ENCODE peak calls at places on chromosomes 6 and 20, in seven cellular contexts. P, X, Z, O, V, J and F are unnamed samples.
A peak's percentile ranks its signal among the peaks of the same experiment; 100 is the strongest.

GRCh38 chr6:169722362-169723199 is 1.7 kb downstream of the PHF10 start:
- DNase-seq in P (peak; percentile 42), X (no peak), Z (peak; percentile 88), O (peak; percentile 86), V (peak; percentile 55), J (peak; percentile 39), F (peak; percentile 48)

GRCh38 chr6:146472918-146473317 is 70.7 kb upstream of the RAB32 start:
- DNase-seq in P (no peak), X (no peak), Z (no peak), O (no peak), V (no peak), J (no peak), F (no peak)

GRCh38 chr6:127069659-127070279 is 48.7 kb upstream of the RSPO3 start:
- DNase-seq in P (no peak), X (no peak), Z (peak; percentile 45), O (peak; percentile 11), V (peak; percentile 51), J (no peak), F (peak; percentile 17)

GRCh38 chr6:30841644-30842504 is 42.4 kb upstream of the DDR1 start:
- DNase-seq in P (no peak), X (no peak), Z (peak; percentile 62), O (no peak), V (peak; percentile 54), J (no peak), F (no peak)

GRCh38 chr6:147676896-147677295 is 168.4 kb downstream of the SAMD5 start:
- DNase-seq in P (no peak), X (no peak), Z (no peak), O (no peak), V (no peak), J (no peak), F (no peak)

GRCh38 chr6:159874475-159874874 is 16.3 kb upstream of the MAS1 start:
- DNase-seq in P (peak; percentile 40), X (peak; percentile 19), Z (peak; percentile 13), O (no peak), V (peak; percentile 21), J (peak; percentile 69), F (peak; percentile 72)

GRCh38 chr6:16481680-16482079 is 243.3 kb downstream of the GMPR start:
- DNase-seq in P (no peak), X (no peak), Z (no peak), O (no peak), V (no peak), J (no peak), F (no peak)

GRCh38 chr6:126888727-126889725 is 229.4 kb upstream of the RSPO3 start:
- DNase-seq in P (no peak), X (no peak), Z (no peak), O (no peak), V (no peak), J (no peak), F (no peak)

GRCh38 chr20:49821381-49821780 is 8.8 kb downstream of the SLC9A8 start:
- DNase-seq in P (no peak), X (no peak), Z (no peak), O (no peak), V (no peak), J (no peak), F (no peak)

GRCh38 chr6:129859524-129859923 is 1.6 kb downstream of the TMEM244 start:
- DNase-seq in P (no peak), X (no peak), Z (peak; percentile 54), O (no peak), V (peak; percentile 76), J (no peak), F (no peak)

GRCh38 chr20:61977387-61977786 is 88.3 kb downstream of the TAF4 start:
- DNase-seq in P (no peak), X (no peak), Z (no peak), O (no peak), V (no peak), J (no peak), F (no peak)

GRCh38 chr20:53737404-53738038 is 143.9 kb upstream of the ZNF217 start:
- DNase-seq in P (no peak), X (no peak), Z (no peak), O (peak; percentile 5), V (no peak), J (no peak), F (no peak)

GRCh38 chr20:23205656-23206055 is 119.5 kb upstream of the CD93 start:
- DNase-seq in P (peak; percentile 77), X (no peak), Z (peak; percentile 9), O (no peak), V (peak; percentile 83), J (peak; percentile 70), F (peak; percentile 76)

GRCh38 chr20:38810926-38811325 is 5.4 kb downstream of the PPP1R16B start:
- DNase-seq in P (no peak), X (no peak), Z (no peak), O (no peak), V (no peak), J (no peak), F (no peak)

GRCh38 chr6:152087096-152087495 is 279.6 kb downstream of the ESR1 start:
- DNase-seq in P (no peak), X (no peak), Z (peak; percentile 30), O (peak; percentile 37), V (no peak), J (no peak), F (peak; percentile 46)

GRCh38 chr6:41209547-41209951 is 8.6 kb upstream of the TREML2 start:
- DNase-seq in P (no peak), X (no peak), Z (no peak), O (no peak), V (no peak), J (no peak), F (no peak)

GRCh38 chr20:5078399-5078958 is 41.3 kb downstream of the PCNA start:
- DNase-seq in P (peak; percentile 77), X (no peak), Z (peak; percentile 66), O (peak; percentile 17), V (peak; percentile 73), J (peak; percentile 22), F (no peak)

GRCh38 chr6:157339432-157339831 is 16.1 kb upstream of the TMEM242 start:
- DNase-seq in P (no peak), X (no peak), Z (no peak), O (no peak), V (no peak), J (no peak), F (no peak)

GRCh38 chr6:15628499-15629131 is 34.2 kb downstream of the DTNBP1 start:
- DNase-seq in P (no peak), X (peak; percentile 69), Z (peak; percentile 94), O (peak; percentile 71), V (peak; percentile 86), J (no peak), F (peak; percentile 75)

GRCh38 chr20:41177636-41178035 is 40.3 kb downstream of the PLCG1 start:
- DNase-seq in P (peak; percentile 71), X (peak; percentile 81), Z (peak; percentile 87), O (peak; percentile 79), V (peak; percentile 78), J (no peak), F (peak; percentile 91)

GRCh38 chr6:25366785-25367657 is 87.8 kb downstream of the CARMIL1 start:
- DNase-seq in P (no peak), X (no peak), Z (no peak), O (peak; percentile 41), V (no peak), J (no peak), F (no peak)

GRCh38 chr20:63750807-63751470 is 11.4 kb downstream of the SLC2A4RG start:
- DNase-seq in P (no peak), X (no peak), Z (no peak), O (no peak), V (no peak), J (no peak), F (no peak)

GRCh38 chr6:89079611-89080213 is 839 bp upstream of the PNRC1 start:
- DNase-seq in P (peak; percentile 58), X (no peak), Z (peak; percentile 74), O (peak; percentile 62), V (peak; percentile 85), J (peak; percentile 31), F (peak; percentile 45)

GRCh38 chr6:72216222-72217106 is 330.1 kb downstream of the RIMS1 start:
- DNase-seq in P (no peak), X (no peak), Z (no peak), O (no peak), V (no peak), J (no peak), F (no peak)

GRCh38 chr6:44265003-44265842 is at the start of gene NFKBIE:
- DNase-seq in P (peak; percentile 95), X (no peak), Z (peak; percentile 94), O (peak; percentile 94), V (peak; percentile 84), J (peak; percentile 97), F (peak; percentile 86)
- TF ChIP-seq CTCF in P (no peak), X (peak; percentile 47), Z (peak; percentile 33), O (peak; percentile 40), V (no peak), J (no peak), F (no peak)

GRCh38 chr6:142842423-142843261 is 102.3 kb downstream of the HIVEP2 start:
- DNase-seq in P (no peak), X (no peak), Z (peak; percentile 57), O (peak; percentile 73), V (peak; percentile 34), J (no peak), F (no peak)
- H3K4me3 ChIP-seq in P (peak overlapping the region; percentile 17), X (no peak overlapping the region), Z (peak overlapping the region; percentile 11), O (peak overlapping the region; percentile 25), V (peak overlapping the region; percentile 16), J (no peak overlapping the region), F (peak overlapping the region; percentile 7)

GRCh38 chr6:12291785-12292604 is 1.8 kb downstream of the EDN1 start:
- DNase-seq in P (no peak), X (no peak), Z (peak; percentile 33), O (peak; percentile 44), V (no peak), J (no peak), F (no peak)
- TF ChIP-seq CTCF in P (no peak), X (peak; percentile 40), Z (peak; percentile 42), O (peak; percentile 56), V (peak; percentile 14), J (peak; percentile 14), F (peak; percentile 26)

DNA sequence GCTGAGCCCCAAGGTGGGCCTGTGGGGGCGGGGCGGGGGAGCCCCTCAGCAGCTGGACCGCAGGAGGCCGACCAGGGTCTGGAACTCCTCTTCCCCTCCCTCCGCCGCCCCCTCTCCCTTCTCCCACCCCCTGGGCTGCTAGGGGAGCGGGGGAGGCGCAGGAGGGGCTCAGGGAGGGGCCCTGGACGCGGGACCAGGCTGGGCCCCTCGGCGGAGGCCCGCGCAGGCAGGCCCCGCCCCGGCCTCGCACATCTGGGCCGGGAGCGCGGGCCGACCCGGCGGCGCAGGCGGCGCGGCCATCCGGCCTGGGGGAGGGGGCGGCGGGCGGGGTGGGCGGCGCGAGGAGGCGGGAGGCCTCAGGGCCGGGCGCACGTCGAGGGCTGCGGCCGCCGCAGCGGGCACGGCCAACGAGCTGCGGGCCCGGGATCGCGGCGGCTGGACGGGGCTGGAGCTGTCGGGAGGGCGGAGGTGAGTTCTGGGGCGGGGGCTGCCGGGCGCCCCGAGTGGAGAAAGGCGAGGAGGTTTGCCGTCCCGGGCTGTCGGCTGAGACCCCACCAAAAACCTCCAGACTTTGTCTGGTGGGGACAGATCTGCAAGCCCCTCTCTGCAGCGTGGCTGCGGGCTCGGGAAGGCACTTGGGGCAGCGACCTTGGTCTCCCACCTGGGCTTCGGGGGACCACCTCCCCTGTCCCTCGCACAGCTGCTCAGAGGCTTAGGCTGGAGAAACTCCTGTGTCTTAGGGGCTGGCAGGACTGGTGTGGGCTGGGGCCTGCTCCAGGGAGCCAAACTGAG is at the start of gene HSPA12B:
- DNase-seq in P (no peak), X (no peak), Z (no peak), O (no peak), V (no peak), J (peak; percentile 30), F (peak; percentile 44)
- H3K4me3 ChIP-seq in P (peak within 1 kb of the TSS; percentile 29), X (no peak within 1 kb of the TSS), Z (no peak within 1 kb of the TSS), O (no peak within 1 kb of the TSS), V (no peak within 1 kb of the TSS), J (peak within 1 kb of the TSS; percentile 64), F (peak within 1 kb of the TSS; percentile 57)

GRCh38 chr20:10171864-10172751 is 46.5 kb upstream of the SNAP25 start:
- DNase-seq in P (peak; percentile 40), X (no peak), Z (peak; percentile 25), O (peak; percentile 9), V (peak; percentile 58), J (peak; percentile 15), F (peak; percentile 78)
- TF ChIP-seq CTCF in P (no peak), X (peak; percentile 8), Z (no peak), O (no peak), V (no peak), J (no peak), F (no peak)